ENCODE peak calls at places on chromosome X, in five cellular contexts. One of them, this sample, is unnamed.

GRCh38 chrX:153816821-153817220 is 13.5 kb downstream of the PDZD4 start:
- DNase-seq in H9: no peak
- DNase-seq in mesenchymal stem cell: no peak
- DNase-seq in neuronal stem cell: no peak
- DNase-seq in H1: no peak
- DNase-seq in this sample: no peak

GRCh38 chrX:149398027-149398426 is 107.1 kb downstream of the IDS start:
- DNase-seq in H9: peak; percentile 60
- DNase-seq in mesenchymal stem cell: no peak
- DNase-seq in neuronal stem cell: no peak
- DNase-seq in H1: peak; percentile 41
- DNase-seq in this sample: no peak

GRCh38 chrX:6226646-6227444 is 1.8 kb downstream of the NLGN4X start:
- DNase-seq in H9: peak; percentile 33
- DNase-seq in mesenchymal stem cell: no peak
- DNase-seq in neuronal stem cell: peak; percentile 36
- DNase-seq in H1: peak; percentile 50
- DNase-seq in this sample: no peak

GRCh38 chrX:150363561-150364346 is 637 bp downstream of the MAMLD1 start:
- DNase-seq in H9: peak; percentile 34
- DNase-seq in mesenchymal stem cell: peak; percentile 50
- DNase-seq in neuronal stem cell: no peak
- DNase-seq in H1: peak; percentile 50
- DNase-seq in this sample: no peak

GRCh38 chrX:46637937-46638336 is 64.4 kb downstream of the CHST7 start:
- DNase-seq in H9: no peak
- DNase-seq in mesenchymal stem cell: no peak
- DNase-seq in neuronal stem cell: no peak
- DNase-seq in H1: no peak
- DNase-seq in this sample: peak; percentile 19

GRCh38 chrX:46630141-46630540 is 56.6 kb downstream of the CHST7 start:
- DNase-seq in H9: no peak
- DNase-seq in mesenchymal stem cell: peak; percentile 38
- DNase-seq in neuronal stem cell: no peak
- DNase-seq in H1: no peak
- DNase-seq in this sample: no peak

GRCh38 chrX:100687128-100687527 is 43.1 kb downstream of the SRPX2 start:
- DNase-seq in H9: no peak
- DNase-seq in mesenchymal stem cell: no peak
- DNase-seq in neuronal stem cell: no peak
- DNase-seq in H1: no peak
- DNase-seq in this sample: no peak

GRCh38 chrX:154546354-154547244 is at the start of gene G6PD:
- DNase-seq in H9: peak; percentile 76
- DNase-seq in mesenchymal stem cell: peak; percentile 55
- DNase-seq in neuronal stem cell: peak; percentile 68
- DNase-seq in H1: peak; percentile 86
- DNase-seq in this sample: peak; percentile 51

GRCh38 chrX:132968282-132968681 is 9.9 kb upstream of the HS6ST2 start:
- DNase-seq in H9: no peak
- DNase-seq in mesenchymal stem cell: peak; percentile 27
- DNase-seq in neuronal stem cell: no peak
- DNase-seq in H1: no peak
- DNase-seq in this sample: peak; percentile 56

GRCh38 chrX:67585401-67585800 is 41.6 kb downstream of the AR start:
- DNase-seq in H9: no peak
- DNase-seq in mesenchymal stem cell: no peak
- DNase-seq in neuronal stem cell: no peak
- DNase-seq in H1: no peak
- DNase-seq in this sample: peak; percentile 1

GRCh38 chrX:153662266-153662665 is 11.3 kb downstream of the PNCK start:
- DNase-seq in H9: peak; percentile 80
- DNase-seq in mesenchymal stem cell: peak; percentile 22
- DNase-seq in neuronal stem cell: no peak
- DNase-seq in H1: peak; percentile 76
- DNase-seq in this sample: peak; percentile 70

GRCh38 chrX:101745046-101745445 is 85.4 kb upstream of the ARMCX2 start:
- DNase-seq in H9: no peak
- DNase-seq in mesenchymal stem cell: no peak
- DNase-seq in neuronal stem cell: no peak
- DNase-seq in H1: no peak
- DNase-seq in this sample: no peak

GRCh38 chrX:119729408-119730201 is 28.8 kb upstream of the SOWAHD start:
- DNase-seq in H9: peak; percentile 60
- DNase-seq in mesenchymal stem cell: peak; percentile 84
- DNase-seq in neuronal stem cell: peak; percentile 42
- DNase-seq in H1: peak; percentile 60
- DNase-seq in this sample: peak; percentile 79

GRCh38 chrX:46173159-46173558 is 372.1 kb downstream of the ZNF674 start:
- DNase-seq in H9: no peak
- DNase-seq in mesenchymal stem cell: no peak
- DNase-seq in neuronal stem cell: no peak
- DNase-seq in H1: no peak
- DNase-seq in this sample: no peak

GRCh38 chrX:13996650-13997049 is 33.0 kb downstream of the GEMIN8 start:
- DNase-seq in H9: no peak
- DNase-seq in mesenchymal stem cell: no peak
- DNase-seq in neuronal stem cell: no peak
- DNase-seq in H1: no peak
- DNase-seq in this sample: no peak

GRCh38 chrX:15820106-15821073 is 30.1 kb downstream of the ZRSR2 start:
- DNase-seq in H9: no peak
- DNase-seq in mesenchymal stem cell: peak; percentile 12
- DNase-seq in neuronal stem cell: no peak
- DNase-seq in H1: no peak
- DNase-seq in this sample: no peak

GRCh38 chrX:13876652-13877051 is 59.8 kb upstream of the GPM6B start:
- DNase-seq in H9: no peak
- DNase-seq in mesenchymal stem cell: peak; percentile 57
- DNase-seq in neuronal stem cell: no peak
- DNase-seq in H1: no peak
- DNase-seq in this sample: no peak

GRCh38 chrX:11759461-11760311 is 1.6 kb downstream of the MSL3 start:
- DNase-seq in H9: peak; percentile 81
- DNase-seq in mesenchymal stem cell: peak; percentile 96
- DNase-seq in neuronal stem cell: peak; percentile 70
- DNase-seq in H1: no peak
- DNase-seq in this sample: peak; percentile 80

GRCh38 chrX:46574941-46575381 is 1.4 kb downstream of the CHST7 start:
- DNase-seq in H9: peak; percentile 41
- DNase-seq in mesenchymal stem cell: no peak
- DNase-seq in neuronal stem cell: no peak
- DNase-seq in H1: no peak
- DNase-seq in this sample: peak; percentile 34

GRCh38 chrX:138648570-138648969 is 62.9 kb downstream of the FGF13 start:
- DNase-seq in H9: no peak
- DNase-seq in mesenchymal stem cell: no peak
- DNase-seq in neuronal stem cell: no peak
- DNase-seq in H1: no peak
- DNase-seq in this sample: no peak

GRCh38 chrX:52839137-52839536 is 28.1 kb downstream of the XAGE5 start:
- DNase-seq in H9: no peak
- DNase-seq in mesenchymal stem cell: no peak
- DNase-seq in neuronal stem cell: no peak
- DNase-seq in H1: no peak
- DNase-seq in this sample: peak; percentile 82

GRCh38 chrX:100747090-100747489 is 15.2 kb upstream of the SYTL4 start:
- DNase-seq in H9: no peak
- DNase-seq in mesenchymal stem cell: no peak
- DNase-seq in neuronal stem cell: no peak
- DNase-seq in H1: no peak
- DNase-seq in this sample: no peak

GRCh38 chrX:43655151-43655676 is 885 bp upstream of the MAOA start:
- DNase-seq in H9: peak; percentile 54
- DNase-seq in mesenchymal stem cell: peak; percentile 72
- DNase-seq in neuronal stem cell: no peak
- DNase-seq in H1: peak; percentile 51
- DNase-seq in this sample: peak; percentile 48

GRCh38 chrX:155259752-155260151 is 4.5 kb downstream of the RAB39B start:
- DNase-seq in H9: no peak
- DNase-seq in mesenchymal stem cell: no peak
- DNase-seq in neuronal stem cell: no peak
- DNase-seq in H1: no peak
- DNase-seq in this sample: no peak

GRCh38 chrX:103530540-103530939 is 11.3 kb upstream of the RAB40A start:
- DNase-seq in H9: no peak
- DNase-seq in mesenchymal stem cell: no peak
- DNase-seq in neuronal stem cell: no peak
- DNase-seq in H1: no peak
- DNase-seq in this sample: no peak

DNA sequence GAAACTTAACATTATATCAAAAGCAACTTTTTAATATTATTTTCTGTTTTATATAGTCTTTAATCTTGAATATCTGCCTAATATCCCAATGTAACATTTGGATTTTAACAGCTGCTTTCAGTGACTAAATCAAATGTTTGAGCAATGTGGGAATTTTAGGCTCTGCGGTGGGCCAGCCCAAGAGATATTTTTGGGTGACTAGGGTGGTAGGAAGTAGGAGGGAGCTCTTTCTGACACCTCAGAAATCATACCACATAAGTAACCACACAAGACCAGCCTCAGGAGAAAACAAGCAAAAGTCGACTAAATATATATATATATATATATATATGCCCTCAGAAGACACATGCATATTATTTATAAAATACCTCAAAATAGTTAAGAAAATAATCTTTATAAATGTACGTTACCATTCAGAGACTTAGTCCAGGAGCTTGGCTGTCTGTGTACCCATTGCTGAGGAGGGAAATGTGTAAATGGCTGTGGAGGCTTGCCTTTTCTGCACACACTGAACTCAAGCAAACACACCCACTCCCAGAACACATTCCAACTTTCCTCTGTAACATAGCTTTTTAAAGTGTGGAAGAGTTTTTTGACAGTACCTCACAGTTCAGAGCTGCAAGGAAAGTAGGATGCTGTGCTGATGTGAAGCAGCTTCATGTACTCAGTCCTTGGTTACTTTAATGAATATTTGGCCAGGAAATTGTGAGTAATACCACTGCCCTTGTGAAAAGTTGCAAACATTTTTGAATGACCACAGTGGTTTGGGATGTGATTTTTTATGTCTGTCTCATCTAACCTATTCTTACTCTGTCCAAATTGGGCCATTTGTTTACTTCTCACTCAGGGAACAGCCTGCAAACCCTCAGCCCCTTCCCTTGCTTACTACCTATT is at the start of gene RTL3:
- DNase-seq in H9: no peak
- DNase-seq in mesenchymal stem cell: peak; percentile 68
- DNase-seq in neuronal stem cell: no peak
- DNase-seq in H1: no peak
- DNase-seq in this sample: peak; percentile 4
- H3K4me2 ChIP-seq in H9: no peak within 1 kb of the TSS
- H3K4me2 ChIP-seq in mesenchymal stem cell: no peak within 1 kb of the TSS
- H3K4me2 ChIP-seq in neuronal stem cell: no peak within 1 kb of the TSS
- H3K4me2 ChIP-seq in H1: no peak within 1 kb of the TSS
- H3K4me2 ChIP-seq in this sample: no peak within 1 kb of the TSS

GRCh38 chrX:134885336-134886016 is 105.3 kb upstream of the SMIM10 start:
- DNase-seq in H9: no peak
- DNase-seq in mesenchymal stem cell: no peak
- DNase-seq in neuronal stem cell: no peak
- DNase-seq in H1: no peak
- DNase-seq in this sample: no peak
- H2BK12ac ChIP-seq in H9: no peak overlapping the region
- H2BK12ac ChIP-seq in mesenchymal stem cell: no peak overlapping the region
- H2BK12ac ChIP-seq in neuronal stem cell: no peak overlapping the region
- H2BK12ac ChIP-seq in H1: no peak overlapping the region
- H2BK12ac ChIP-seq in this sample: no peak overlapping the region

GRCh38 chrX:39898147-39898546 is 199.6 kb downstream of the BCOR start:
- DNase-seq in H9: no peak
- DNase-seq in mesenchymal stem cell: no peak
- DNase-seq in neuronal stem cell: no peak
- DNase-seq in H1: no peak
- DNase-seq in this sample: no peak
- H3K18ac ChIP-seq in H9: no peak overlapping the region
- H3K18ac ChIP-seq in mesenchymal stem cell: no peak overlapping the region
- H3K18ac ChIP-seq in neuronal stem cell: no peak overlapping the region
- H3K18ac ChIP-seq in H1: no peak overlapping the region
- H3K18ac ChIP-seq in this sample: no peak overlapping the region

DNA sequence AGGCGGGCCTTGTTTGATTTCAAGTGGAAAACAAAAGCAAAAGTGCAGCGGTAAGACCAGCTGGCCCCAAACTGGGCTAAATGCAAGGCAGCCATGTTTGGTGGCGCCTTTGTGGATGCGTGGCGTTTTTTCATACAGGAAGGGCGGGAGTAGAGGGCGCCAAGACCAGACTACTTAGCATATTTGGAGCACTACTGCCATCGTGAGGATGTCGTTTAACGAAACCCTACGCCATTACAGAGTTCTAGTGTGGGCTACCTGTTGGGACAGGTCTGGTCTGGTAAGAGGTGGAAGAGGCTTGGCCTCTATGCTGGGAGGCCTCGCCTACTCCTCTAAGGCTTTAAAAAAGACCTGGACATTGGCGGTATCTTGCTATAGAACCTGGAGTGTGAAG is 230.7 kb upstream of the STK26 start:
- DNase-seq in H9: no peak
- DNase-seq in mesenchymal stem cell: no peak
- DNase-seq in neuronal stem cell: no peak
- DNase-seq in H1: no peak
- DNase-seq in this sample: peak; percentile 80
- H3K4me2 ChIP-seq in H9: no peak overlapping the region
- H3K4me2 ChIP-seq in mesenchymal stem cell: no peak overlapping the region
- H3K4me2 ChIP-seq in neuronal stem cell: no peak overlapping the region
- H3K4me2 ChIP-seq in H1: no peak overlapping the region
- H3K4me2 ChIP-seq in this sample: no peak overlapping the region

GRCh38 chrX:42602566-42602965 is 175.4 kb downstream of the PPP1R2C start:
- DNase-seq in H9: no peak
- DNase-seq in mesenchymal stem cell: no peak
- DNase-seq in neuronal stem cell: no peak
- DNase-seq in H1: no peak
- DNase-seq in this sample: no peak
- H2BK12ac ChIP-seq in H9: no peak overlapping the region
- H2BK12ac ChIP-seq in mesenchymal stem cell: no peak overlapping the region
- H2BK12ac ChIP-seq in neuronal stem cell: no peak overlapping the region
- H2BK12ac ChIP-seq in H1: no peak overlapping the region
- H2BK12ac ChIP-seq in this sample: no peak overlapping the region

GRCh38 chrX:10164879-10165278 is 8.1 kb downstream of the CLCN4 start:
- DNase-seq in H9: no peak
- DNase-seq in mesenchymal stem cell: no peak
- DNase-seq in neuronal stem cell: no peak
- DNase-seq in H1: no peak
- DNase-seq in this sample: no peak
- H3K18ac ChIP-seq in H9: no peak overlapping the region
- H3K18ac ChIP-seq in mesenchymal stem cell: no peak overlapping the region
- H3K18ac ChIP-seq in neuronal stem cell: no peak overlapping the region
- H3K18ac ChIP-seq in H1: no peak overlapping the region
- H3K18ac ChIP-seq in this sample: no peak overlapping the region